ENCODE peak calls at places on chromosomes 6 and 20, in seven cellular contexts. One of them, this sample, is unnamed.

GRCh38 chr20:59817846-59818245 is 115.6 kb downstream of the SYCP2 start:
- DNase-seq in GM12891: no peak
- DNase-seq in K562: no peak
- DNase-seq in SK-N-SH: peak
- DNase-seq in HepG2: no peak
- DNase-seq in GM12878: no peak
- DNase-seq in H1: no peak
- DNase-seq in this sample: no peak

GRCh38 chr6:31402324-31403282 is 792 bp upstream of the MICA start:
- DNase-seq in GM12891: no peak
- DNase-seq in K562: peak
- DNase-seq in SK-N-SH: no peak
- DNase-seq in HepG2: no peak
- DNase-seq in GM12878: no peak
- DNase-seq in H1: no peak
- DNase-seq in this sample: no peak

GRCh38 chr6:20630136-20630535 is 95.9 kb downstream of the CDKAL1 start:
- DNase-seq in GM12891: no peak
- DNase-seq in K562: no peak
- DNase-seq in SK-N-SH: no peak
- DNase-seq in HepG2: no peak
- DNase-seq in GM12878: no peak
- DNase-seq in H1: peak
- DNase-seq in this sample: no peak

GRCh38 chr20:42138711-42139110 is 520.5 kb upstream of the CHD6 start:
- DNase-seq in GM12891: no peak
- DNase-seq in K562: no peak
- DNase-seq in SK-N-SH: no peak
- DNase-seq in HepG2: no peak
- DNase-seq in GM12878: no peak
- DNase-seq in H1: no peak
- DNase-seq in this sample: no peak

GRCh38 chr6:169807699-169808607 is 56.5 kb downstream of the ERMARD start:
- DNase-seq in GM12891: no peak
- DNase-seq in K562: no peak
- DNase-seq in SK-N-SH: no peak
- DNase-seq in HepG2: no peak
- DNase-seq in GM12878: no peak
- DNase-seq in H1: no peak
- DNase-seq in this sample: no peak

GRCh38 chr6:579339-579738 is 77.6 kb downstream of the HUS1B start:
- DNase-seq in GM12891: no peak
- DNase-seq in K562: peak
- DNase-seq in SK-N-SH: peak
- DNase-seq in HepG2: peak
- DNase-seq in GM12878: no peak
- DNase-seq in H1: no peak
- DNase-seq in this sample: no peak

GRCh38 chr20:22568872-22569344 is 15.5 kb downstream of the FOXA2 start:
- DNase-seq in GM12891: no peak
- DNase-seq in K562: no peak
- DNase-seq in SK-N-SH: no peak
- DNase-seq in HepG2: no peak
- DNase-seq in GM12878: no peak
- DNase-seq in H1: no peak
- DNase-seq in this sample: no peak

GRCh38 chr20:1945134-1945618 is 48.7 kb downstream of the PDYN start:
- DNase-seq in GM12891: no peak
- DNase-seq in K562: no peak
- DNase-seq in SK-N-SH: no peak
- DNase-seq in HepG2: no peak
- DNase-seq in GM12878: no peak
- DNase-seq in H1: no peak
- DNase-seq in this sample: no peak

GRCh38 chr6:149200282-149200936 is 117.1 kb upstream of the TAB2 start:
- DNase-seq in GM12891: no peak
- DNase-seq in K562: no peak
- DNase-seq in SK-N-SH: no peak
- DNase-seq in HepG2: no peak
- DNase-seq in GM12878: no peak
- DNase-seq in H1: no peak
- DNase-seq in this sample: no peak
- TF ChIP-seq TAF1 in GM12891: no peak
- TF ChIP-seq TAF1 in K562: no peak
- TF ChIP-seq TAF1 in SK-N-SH: no peak
- TF ChIP-seq TAF1 in HepG2: no peak
- TF ChIP-seq TAF1 in GM12878: no peak
- TF ChIP-seq TAF1 in H1: no peak
- TF ChIP-seq TAF1 in this sample: no peak

DNA sequence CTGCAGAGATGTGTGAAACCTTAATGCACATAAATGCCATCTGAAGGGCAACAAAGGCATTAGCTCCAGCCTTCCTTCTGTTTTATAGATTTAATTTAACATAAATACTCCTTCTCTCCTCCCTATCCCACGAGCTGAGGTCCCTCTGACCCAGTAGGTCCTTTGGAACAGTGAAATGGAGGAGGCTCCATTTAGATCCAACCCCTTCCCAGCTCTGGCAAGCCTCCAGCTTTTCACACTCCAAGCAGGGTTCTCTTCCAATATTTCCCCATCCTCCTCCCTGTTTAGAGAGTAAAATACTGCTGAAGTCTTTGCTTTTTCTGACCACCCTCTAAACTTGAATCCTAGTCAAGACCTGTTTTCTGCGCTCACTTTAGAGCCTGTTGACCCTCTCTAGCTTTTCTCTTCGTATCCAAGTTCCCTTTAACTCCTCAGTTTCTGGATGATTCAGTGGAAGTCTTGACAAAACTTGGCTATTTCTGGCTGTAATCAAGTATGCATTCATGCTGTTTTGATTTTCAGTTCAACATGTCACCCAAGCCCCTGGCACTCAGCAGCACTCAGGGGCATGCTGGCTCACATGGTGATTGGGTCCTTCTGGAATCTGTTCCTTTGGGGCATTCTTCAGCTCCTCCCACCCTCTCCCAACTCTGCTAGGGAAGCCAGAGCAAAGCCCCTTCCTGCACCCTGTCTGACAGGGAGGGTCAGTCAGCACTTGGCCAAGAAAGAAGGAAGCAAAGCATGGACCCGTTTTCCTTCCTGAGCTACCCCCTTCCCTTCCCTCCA is 6.8 kb downstream of the PLEKHG1 start:
- DNase-seq in GM12891: no peak
- DNase-seq in K562: no peak
- DNase-seq in SK-N-SH: no peak
- DNase-seq in HepG2: no peak
- DNase-seq in GM12878: no peak
- DNase-seq in H1: no peak
- DNase-seq in this sample: no peak
- TF ChIP-seq TAF1 in GM12891: no peak
- TF ChIP-seq TAF1 in K562: no peak
- TF ChIP-seq TAF1 in SK-N-SH: no peak
- TF ChIP-seq TAF1 in HepG2: no peak
- TF ChIP-seq TAF1 in GM12878: no peak
- TF ChIP-seq TAF1 in H1: no peak
- TF ChIP-seq TAF1 in this sample: no peak

DNA sequence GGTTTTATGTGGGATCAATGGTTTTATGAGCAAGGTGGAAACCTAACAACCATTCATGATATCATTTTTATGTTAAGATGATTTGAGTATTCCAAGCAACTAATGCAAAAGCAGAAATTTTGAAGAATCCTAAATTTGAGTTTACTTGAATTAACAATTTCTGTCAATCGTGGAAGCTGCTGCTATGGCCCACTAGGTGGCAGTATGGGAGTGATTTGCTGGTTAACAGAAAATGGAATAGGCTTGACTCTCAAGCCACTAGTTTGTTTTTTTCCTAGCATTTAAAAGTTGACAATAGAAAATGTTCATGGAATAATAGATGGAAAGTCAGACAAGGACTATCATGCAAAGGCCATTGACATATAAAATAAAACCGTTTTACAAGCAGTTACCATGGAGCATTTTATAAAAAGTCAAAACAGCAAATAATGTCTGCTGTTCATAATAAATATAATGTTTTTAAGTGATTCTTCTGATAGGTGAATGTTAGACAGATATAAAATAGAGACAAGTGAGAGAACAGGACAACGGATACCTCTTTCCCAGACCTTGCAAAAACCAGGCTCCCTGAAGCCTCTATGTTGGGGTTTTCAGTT is 43.0 kb upstream of the TMEM200A start:
- DNase-seq in GM12891: no peak
- DNase-seq in K562: peak
- DNase-seq in SK-N-SH: peak
- DNase-seq in HepG2: peak
- DNase-seq in GM12878: peak
- DNase-seq in H1: no peak
- DNase-seq in this sample: no peak
- TF ChIP-seq TAF1 in GM12891: no peak
- TF ChIP-seq TAF1 in K562: no peak
- TF ChIP-seq TAF1 in SK-N-SH: no peak
- TF ChIP-seq TAF1 in HepG2: no peak
- TF ChIP-seq TAF1 in GM12878: no peak
- TF ChIP-seq TAF1 in H1: no peak
- TF ChIP-seq TAF1 in this sample: no peak

DNA sequence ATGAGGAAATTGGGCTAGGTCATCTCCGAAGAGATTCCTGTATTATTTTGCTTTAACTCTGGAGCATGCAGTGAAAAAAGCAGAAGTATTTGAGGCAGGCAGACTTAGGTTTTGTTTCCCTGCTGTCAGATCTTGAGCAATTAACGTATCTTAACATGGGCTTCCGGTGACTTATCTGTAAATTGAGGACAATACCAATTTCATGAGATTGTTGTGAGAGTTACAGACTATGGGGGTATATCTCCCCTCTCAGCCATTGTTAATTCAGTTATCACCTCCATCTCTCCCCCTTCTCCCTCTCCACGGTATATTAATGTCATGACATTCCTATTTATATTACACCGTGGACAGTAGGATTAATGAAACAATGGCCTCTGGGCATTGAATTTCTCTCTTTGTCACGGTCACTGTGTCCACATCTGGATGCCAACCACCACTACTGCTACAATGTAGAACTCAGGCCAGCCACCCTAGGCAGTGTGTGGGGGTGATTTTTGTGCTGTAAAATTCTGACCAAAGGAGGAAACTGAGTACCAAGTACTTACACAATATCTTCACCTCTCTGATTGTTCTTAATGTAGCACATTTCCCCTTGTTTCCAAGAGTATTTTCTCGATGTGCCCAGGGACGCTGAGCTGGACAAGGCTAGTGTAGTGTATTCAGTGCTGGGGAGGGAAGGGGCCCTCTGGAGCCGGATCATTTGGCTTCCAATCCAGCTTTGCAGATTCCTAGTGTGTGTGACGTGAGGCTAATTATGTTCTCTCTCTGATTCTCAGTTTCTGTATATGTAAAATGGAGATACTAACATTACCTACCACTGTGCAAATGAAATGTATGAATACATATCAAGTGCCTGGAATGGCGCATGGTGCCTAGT is 77.2 kb downstream of the GCNT2 start:
- DNase-seq in GM12891: no peak
- DNase-seq in K562: no peak
- DNase-seq in SK-N-SH: peak
- DNase-seq in HepG2: no peak
- DNase-seq in GM12878: no peak
- DNase-seq in H1: no peak
- DNase-seq in this sample: no peak
- TF ChIP-seq TAF1 in GM12891: no peak
- TF ChIP-seq TAF1 in K562: no peak
- TF ChIP-seq TAF1 in SK-N-SH: no peak
- TF ChIP-seq TAF1 in HepG2: no peak
- TF ChIP-seq TAF1 in GM12878: no peak
- TF ChIP-seq TAF1 in H1: no peak
- TF ChIP-seq TAF1 in this sample: no peak

GRCh38 chr6:55670850-55671413 is 91.9 kb upstream of the HMGCLL1 start:
- DNase-seq in GM12891: no peak
- DNase-seq in K562: no peak
- DNase-seq in SK-N-SH: no peak
- DNase-seq in HepG2: no peak
- DNase-seq in GM12878: no peak
- DNase-seq in H1: no peak
- DNase-seq in this sample: no peak
- TF ChIP-seq TAF1 in GM12891: no peak
- TF ChIP-seq TAF1 in K562: no peak
- TF ChIP-seq TAF1 in SK-N-SH: no peak
- TF ChIP-seq TAF1 in HepG2: no peak
- TF ChIP-seq TAF1 in GM12878: no peak
- TF ChIP-seq TAF1 in H1: no peak
- TF ChIP-seq TAF1 in this sample: no peak

GRCh38 chr6:163816441-163816840 is 401.9 kb downstream of the QKI start:
- DNase-seq in GM12891: no peak
- DNase-seq in K562: no peak
- DNase-seq in SK-N-SH: no peak
- DNase-seq in HepG2: no peak
- DNase-seq in GM12878: no peak
- DNase-seq in H1: no peak
- DNase-seq in this sample: no peak
- TF ChIP-seq TAF1 in GM12891: no peak
- TF ChIP-seq TAF1 in K562: no peak
- TF ChIP-seq TAF1 in SK-N-SH: no peak
- TF ChIP-seq TAF1 in HepG2: no peak
- TF ChIP-seq TAF1 in GM12878: no peak
- TF ChIP-seq TAF1 in H1: no peak
- TF ChIP-seq TAF1 in this sample: no peak

DNA sequence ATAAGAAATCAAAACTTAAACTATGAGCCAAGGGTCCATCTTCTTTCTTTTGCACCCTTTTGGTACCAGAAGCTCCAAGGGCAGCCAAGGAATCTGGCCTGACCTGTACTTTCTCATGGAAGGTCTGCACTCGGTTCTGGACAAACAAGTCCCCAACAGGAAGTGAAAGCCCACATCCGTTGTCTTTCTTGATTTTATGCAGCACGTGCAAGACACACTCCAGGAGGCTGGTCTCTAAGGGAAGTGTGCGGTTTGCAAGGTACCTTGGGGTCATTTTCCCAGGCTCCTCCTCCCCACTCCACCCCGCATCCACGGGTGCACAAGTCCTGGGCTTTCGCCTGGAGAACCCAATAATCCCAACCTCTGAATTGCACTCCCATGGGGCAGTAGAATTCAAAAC is 101.9 kb downstream of the NFATC2 start:
- DNase-seq in GM12891: peak
- DNase-seq in K562: no peak
- DNase-seq in SK-N-SH: no peak
- DNase-seq in HepG2: no peak
- DNase-seq in GM12878: no peak
- DNase-seq in H1: no peak
- DNase-seq in this sample: peak
- TF ChIP-seq TAF1 in GM12891: no peak
- TF ChIP-seq TAF1 in K562: no peak
- TF ChIP-seq TAF1 in SK-N-SH: no peak
- TF ChIP-seq TAF1 in HepG2: no peak
- TF ChIP-seq TAF1 in GM12878: no peak
- TF ChIP-seq TAF1 in H1: no peak
- TF ChIP-seq TAF1 in this sample: no peak

This sample was measured in GM12892.